ENCODE peak calls at places on chromosomes 2 and 18, in four cellular contexts. F is activated T-cell treated with anti-CD3 and anti-CD28 coated beads, Interleukin-2, amount 50 U/mL, for 1 hour; R is CD8-positive, alpha-beta memory T cell; V is erythroblast. B is an unnamed sample.

GRCh38 chr18:34867520-34867919 is 157.4 kb downstream of the DTNA start:
- DNase-seq in V (peak; percentile 33), F (no peak), R (no peak), B (no peak)

GRCh38 chr2:217484046-217484445 is 518.7 kb downstream of the TNS1 start:
- DNase-seq in R (no peak), F (no peak), V (no peak), B (no peak)

GRCh38 chr2:26537069-26537825 is 59.3 kb upstream of the OTOF start:
- DNase-seq in V (no peak), F (peak; percentile 5), R (no peak), B (no peak)

GRCh38 chr2:120343100-120343432 is 2.9 kb upstream of the INHBB start:
- DNase-seq in R (no peak), F (no peak), V (no peak), B (no peak)

GRCh38 chr18:54532222-54532621 is 58.8 kb upstream of the DYNAP start:
- DNase-seq in F (no peak), R (no peak), V (no peak), B (no peak)

GRCh38 chr2:234191819-234192407 is 141.4 kb downstream of the SPP2 start:
- DNase-seq in R (no peak), F (no peak), V (no peak), B (no peak)

GRCh38 chr2:135743860-135744259 is 2.2 kb downstream of the UBXN4 start:
- DNase-seq in R (no peak), V (peak; percentile 18), F (no peak), B (no peak)

GRCh38 chr2:178912416-178913056 is 105.3 kb upstream of the TTN start:
- DNase-seq in V (no peak), F (no peak), R (no peak), B (no peak)

GRCh38 chr18:78986018-78986481 is 6.4 kb downstream of the SALL3 start:
- DNase-seq in R (no peak), F (no peak), V (peak; percentile 38), B (no peak)

GRCh38 chr2:78431241-78431640 is 594.3 kb upstream of the REG3G start:
- DNase-seq in R (no peak), F (no peak), V (no peak), B (no peak)

GRCh38 chr18:55830490-55830889 is 242.5 kb upstream of the TCF4 start:
- DNase-seq in F (no peak), R (no peak), V (no peak), B (no peak)

GRCh38 chr2:166932032-166932431 is 43.8 kb downstream of the XIRP2 start:
- DNase-seq in V (no peak), R (no peak), F (no peak), B (no peak)

GRCh38 chr2:156333951-156334495 is 1.5 kb upstream of the NR4A2 start:
- DNase-seq in V (peak; percentile 88), R (peak; percentile 89), F (peak; percentile 84), B (peak; percentile 90)

GRCh38 chr2:127086800-127087737 is 19.9 kb downstream of the BIN1 start:
- DNase-seq in V (no peak), R (no peak), F (no peak), B (no peak)

GRCh38 chr18:62834715-62835114 is 119.4 kb downstream of the PHLPP1 start:
- DNase-seq in R (no peak), V (no peak), F (no peak), B (no peak)

GRCh38 chr2:7053650-7054262 is 136.5 kb downstream of the RNF144A start:
- DNase-seq in R (no peak), F (no peak), V (no peak), B (no peak)

GRCh38 chr2:181892795-181893435 is 1.4 kb downstream of the ITPRID2 start:
- DNase-seq in R (no peak), F (no peak), V (no peak), B (no peak)

GRCh38 chr2:20589975-20590703 is 60.8 kb downstream of the HS1BP3 start:
- DNase-seq in R (peak; percentile 15), F (peak; percentile 4), V (no peak), B (no peak)

GRCh38 chr2:59182249-59182648 is 941.1 kb upstream of the FANCL start:
- DNase-seq in F (no peak), R (no peak), V (peak; percentile 25), B (no peak)

GRCh38 chr2:142188562-142188961 is 57.7 kb upstream of the LRP1B start:
- DNase-seq in F (no peak), R (no peak), V (no peak), B (no peak)

B was measured in natural killer cell treated with Interleukin-12 subunit alpha and Interleukin-12 subunit beta and Interleukin-15 and Interleukin-18, amount 100 ng/mL, for 72 hours.